ENCODE peak calls at places on chromosomes 6 and 20, in eight cellular contexts. Z is uterus, P is GM23248, I is tibial nerve, S is MM.1S, X is neuronal stem cell, C is SK-N-SH, J is esophagus muscularis mucosa. L is an unnamed sample. For H3K9me3, the result is how much of the 10 kb centered on the place peaks cover.

GRCh38 chr6:163776549-163777378 is 362.2 kb downstream of the QKI start:
- DNase-seq in S (no peak), X (no peak), P (no peak), Z (no peak), I (no peak), J (no peak), C (no peak), L (no peak)

GRCh38 chr6:42370323-42370985 is 81.3 kb downstream of the TRERF1 start:
- DNase-seq in Z (no peak), P (no peak), J (no peak), C (no peak), X (no peak), S (no peak), I (no peak), L (no peak)

GRCh38 chr6:39488255-39488881 is 165.9 kb upstream of the KCNK16 start:
- DNase-seq in I (no peak), P (no peak), Z (no peak), C (no peak), X (no peak), S (no peak), J (no peak), L (no peak)

GRCh38 chr6:35776364-35777215 is at the start of gene CLPSL2:
- DNase-seq in P (peak), J (no peak), X (no peak), C (peak), S (no peak), Z (no peak), I (no peak), L (no peak)

GRCh38 chr6:150914372-150914771 is 48.9 kb downstream of the MTHFD1L start:
- DNase-seq in I (no peak), J (no peak), C (no peak), Z (no peak), P (no peak), S (no peak), X (no peak), L (no peak)

GRCh38 chr6:10399451-10399850 is 15.4 kb downstream of the TFAP2A start:
- DNase-seq in C (no peak), J (no peak), I (no peak), X (no peak), S (no peak), P (no peak), Z (no peak), L (no peak)

GRCh38 chr6:21149460-21149859 is 444.1 kb upstream of the SOX4 start:
- DNase-seq in J (no peak), S (no peak), I (no peak), C (no peak), Z (no peak), X (no peak), P (peak), L (no peak)

GRCh38 chr20:63657937-63658748 is at the start of gene RTEL1:
- DNase-seq in P (peak), J (peak), C (peak), I (peak), S (peak), Z (peak), X (peak), L (peak)

GRCh38 chr6:109008537-109008950 is 86.1 kb downstream of the SESN1 start:
- DNase-seq in S (no peak), C (no peak), I (no peak), Z (no peak), X (no peak), P (peak), J (no peak), L (no peak)

GRCh38 chr6:42961020-42961470 is 491 bp downstream of the GNMT start:
- DNase-seq in X (no peak), C (no peak), P (no peak), I (no peak), Z (no peak), J (no peak), S (no peak), L (no peak)

GRCh38 chr6:158560787-158561246 is 926 bp downstream of the TMEM181 start:
- DNase-seq in I (no peak), J (no peak), Z (no peak), X (no peak), C (peak), S (no peak), P (peak), L (peak)

GRCh38 chr6:125986956-125987617 is 747 bp downstream of the TRMT11 start:
- DNase-seq in I (no peak), C (peak), X (no peak), J (no peak), S (peak), P (peak), Z (no peak), L (no peak)

GRCh38 chr6:42292002-42292735 is 74.5 kb upstream of the MRPS10 start:
- DNase-seq in C (no peak), S (no peak), I (no peak), P (peak), J (no peak), X (no peak), Z (no peak), L (no peak)

GRCh38 chr6:34572021-34572420 is 15.9 kb upstream of the SPDEF start:
- DNase-seq in P (no peak), S (no peak), C (no peak), J (no peak), X (no peak), Z (no peak), I (no peak), L (no peak)

GRCh38 chr6:31083742-31084354 is 28.5 kb downstream of the C6orf15 start:
- DNase-seq in P (peak), J (no peak), S (no peak), C (no peak), X (peak), I (no peak), Z (no peak), L (no peak)

GRCh38 chr6:35673755-35674154 is 15.0 kb downstream of the FKBP5 start:
- DNase-seq in C (no peak), X (no peak), S (no peak), Z (no peak), I (no peak), P (no peak), J (no peak), L (no peak)

GRCh38 chr20:41124451-41125094 is 12.8 kb upstream of the PLCG1 start:
- DNase-seq in I (no peak), S (no peak), X (no peak), J (peak), Z (no peak), P (no peak), C (no peak), L (no peak)

GRCh38 chr6:146544783-146545182 is 1.1 kb downstream of the RAB32 start:
- DNase-seq in S (no peak), Z (no peak), P (peak), X (no peak), I (no peak), C (no peak), J (no peak), L (no peak)

GRCh38 chr6:105199711-105200110 is 19.9 kb upstream of the POPDC3 start:
- DNase-seq in I (no peak), C (no peak), P (no peak), X (no peak), S (no peak), Z (no peak), J (no peak), L (no peak)

GRCh38 chr6:134534708-134535149 is 216.8 kb upstream of the SGK1 start:
- DNase-seq in C (no peak), Z (no peak), X (no peak), S (no peak), J (no peak), I (no peak), P (peak), L (no peak)

GRCh38 chr6:27902335-27903314 is 9.6 kb downstream of the OR2B2 start:
- DNase-seq in I (peak), J (peak), S (peak), Z (peak), C (peak), P (peak), X (peak), L (peak)

GRCh38 chr6:130934848-130935585 is 107.8 kb downstream of the SMLR1 start:
- DNase-seq in C (no peak), S (no peak), Z (no peak), P (peak), J (no peak), I (no peak), X (no peak), L (no peak)

GRCh38 chr6:53461041-53461656 is 83.8 kb downstream of the GCLC start:
- DNase-seq in C (no peak), I (no peak), X (no peak), P (peak), Z (no peak), J (no peak), S (no peak), L (no peak)

GRCh38 chr20:6265204-6265904 is 142.5 kb upstream of the FERMT1 start:
- DNase-seq in C (peak), S (peak), X (no peak), P (peak), I (no peak), J (no peak), Z (no peak), L (no peak)

GRCh38 chr6:88380083-88380482 is 213.9 kb upstream of the CNR1 start:
- DNase-seq in I (peak), C (peak), P (peak), S (no peak), Z (peak), J (no peak), X (no peak), L (no peak)

GRCh38 chr6:8182209-8182845 is 80.0 kb upstream of the EEF1E1 start:
- DNase-seq in P (peak), X (no peak), S (no peak), I (no peak), C (no peak), J (no peak), Z (no peak), L (no peak)

GRCh38 chr6:361411-362132 is 30.0 kb upstream of the IRF4 start:
- DNase-seq in J (no peak), S (no peak), P (no peak), I (no peak), Z (no peak), X (no peak), C (no peak), L (no peak)
- H3K9me3 ChIP-seq in J (under half), S (under half), P (under half), I (under half), Z (under half), X (under half), C (under half), L (under half)

DNA sequence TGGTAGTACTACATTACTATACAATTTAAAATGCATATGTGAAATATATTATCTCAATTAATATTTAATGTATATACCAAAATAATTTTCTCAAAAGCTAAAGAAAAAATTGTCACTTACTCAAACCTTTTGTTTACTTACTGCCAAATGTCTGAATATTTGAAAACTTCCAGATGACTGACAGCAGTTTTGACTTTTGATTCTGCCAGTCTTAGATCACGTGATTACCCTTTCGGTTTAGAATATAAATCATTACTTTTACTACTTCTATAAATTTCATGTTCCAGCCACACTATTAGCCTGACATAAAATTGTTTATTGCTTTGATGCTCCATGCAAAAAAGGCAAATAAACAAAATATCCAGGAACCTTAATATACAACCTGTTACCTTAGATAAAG is 680.7 kb upstream of the ID4 start:
- DNase-seq in Z (no peak), I (no peak), J (no peak), P (no peak), X (no peak), S (no peak), C (no peak), L (no peak)
- H3K9me3 ChIP-seq in Z (under half), I (under half), J (under half), P (under half), X (under half), S (under half), C (under half), L (under half)

DNA sequence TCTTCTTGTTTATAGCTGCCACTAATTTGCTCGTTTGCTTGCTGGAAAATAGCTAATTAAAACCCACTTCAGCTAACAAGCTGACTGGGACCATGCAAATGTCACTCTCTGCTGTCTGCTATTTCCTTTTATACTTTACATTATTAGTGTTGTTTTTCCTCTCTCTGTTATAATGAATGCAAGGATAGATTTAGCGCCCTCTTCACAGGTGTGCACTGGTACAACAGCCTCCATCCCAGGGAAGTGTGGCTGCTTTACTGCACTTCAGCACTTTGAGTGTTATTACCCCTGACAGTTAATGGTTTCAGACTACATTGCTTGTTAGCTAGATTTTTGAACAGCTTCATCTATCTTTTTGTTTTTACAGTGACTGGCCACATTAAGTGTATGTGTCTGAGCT is 405.7 kb downstream of the RNF144B start:
- DNase-seq in I (no peak), X (no peak), Z (no peak), C (no peak), P (no peak), J (no peak), S (no peak), L (no peak)
- H3K9me3 ChIP-seq in I (under half), X (under half), Z (under half), C (under half), P (under half), J (under half), S (under half), L (under half)

GRCh38 chr20:44836596-44837120 is 26.3 kb upstream of the RIMS4 start:
- DNase-seq in S (no peak), Z (no peak), C (no peak), X (no peak), J (peak), P (no peak), I (no peak), L (no peak)

GRCh38 chr20:44841955-44842354 is 31.6 kb upstream of the RIMS4 start:
- DNase-seq in Z (no peak), S (no peak), J (peak), I (no peak), P (no peak), C (no peak), X (no peak), L (no peak)

GRCh38 chr20:44837949-44838348 is 27.6 kb upstream of the RIMS4 start:
- DNase-seq in S (no peak), C (no peak), X (no peak), P (no peak), I (no peak), J (peak), Z (no peak), L (no peak)

GRCh38 chr20:44835661-44836221 is 25.4 kb upstream of the RIMS4 start:
- DNase-seq in P (no peak), S (no peak), Z (no peak), X (no peak), I (no peak), C (no peak), J (peak), L (no peak)

DNA sequence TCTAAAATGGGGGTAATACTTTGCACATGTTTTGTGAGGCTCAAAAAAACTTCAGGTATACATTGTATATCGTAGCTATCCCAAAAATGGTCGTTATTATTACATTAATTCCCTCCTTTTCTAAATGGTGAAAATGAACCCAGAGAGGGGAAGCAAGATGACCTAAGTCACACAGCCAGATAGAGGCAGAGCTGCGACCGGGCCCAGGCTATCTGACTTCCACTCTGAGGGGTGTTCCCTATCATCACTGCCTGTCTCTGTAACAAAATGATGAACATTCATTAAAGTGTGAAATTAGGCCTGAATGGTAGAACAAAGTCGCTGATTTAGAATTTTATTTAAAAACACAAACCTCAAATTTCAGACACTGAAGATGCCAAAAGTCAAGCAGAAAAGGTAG is 29.1 kb upstream of the RIMS4 start:
- DNase-seq in C (no peak), J (peak), X (no peak), S (no peak), P (no peak), I (no peak), Z (no peak), L (no peak)
- H3K9me3 ChIP-seq in C (under half), J (under half), X (under half), S (under half), P (under half), I (under half), Z (under half), L (under half)

GRCh38 chr20:31475032-31475431 is at the start of the genes DEFB124 and REM1:
- DNase-seq in C (peak), Z (peak), X (no peak), I (no peak), J (no peak), P (no peak), S (peak), L (peak)

GRCh38 chr20:31474097-31474436 is 860 bp downstream of the DEFB124 start:
- DNase-seq in P (no peak), C (no peak), J (no peak), S (peak), I (no peak), X (no peak), Z (no peak), L (no peak)

GRCh38 chr20:31472395-31473330 is 2.3 kb downstream of the DEFB124 start:
- DNase-seq in C (no peak), X (no peak), J (no peak), I (no peak), Z (no peak), S (no peak), P (peak), L (no peak)

GRCh38 chr20:31475472-31476312 is 604 bp downstream of the REM1 start:
- DNase-seq in S (no peak), Z (no peak), P (no peak), X (no peak), J (no peak), C (no peak), I (no peak), L (peak)

DNA sequence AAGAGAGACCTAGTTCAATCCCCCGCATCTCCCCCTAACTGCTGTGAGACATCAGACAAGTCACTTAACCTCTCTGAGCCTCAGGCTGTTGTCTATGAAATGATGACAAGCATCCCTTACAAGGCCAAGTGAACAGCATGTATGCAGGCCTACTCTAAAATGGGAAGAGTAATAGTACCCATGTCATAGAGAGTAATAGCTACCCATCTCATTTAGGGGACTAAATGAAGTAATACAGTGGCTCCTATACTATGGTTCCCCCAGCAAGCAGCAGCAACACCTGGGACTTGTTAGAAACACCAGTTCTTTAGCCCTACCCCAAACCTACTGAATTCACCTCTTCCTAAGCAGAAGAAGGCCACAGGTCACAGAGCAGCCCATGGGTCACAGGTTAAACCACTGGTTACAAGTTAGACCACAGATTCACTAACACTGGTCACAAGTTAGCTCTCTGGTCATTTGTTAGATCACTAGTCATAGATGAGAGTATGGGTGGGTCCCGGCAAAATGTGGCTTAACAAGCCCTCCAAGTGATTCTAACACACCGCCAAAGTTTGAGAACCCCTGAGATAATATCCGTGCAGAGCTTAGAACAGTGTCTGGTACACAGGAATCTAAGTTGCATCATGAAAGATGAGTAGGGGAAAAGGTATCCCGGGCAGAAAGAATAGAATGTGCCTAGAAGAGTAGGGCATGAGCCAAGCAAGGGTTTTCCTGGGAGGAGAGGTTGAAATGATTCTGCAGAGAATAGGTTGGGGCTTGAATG is 1.4 kb downstream of the DEFB124 start:
- DNase-seq in P (peak), S (no peak), C (no peak), Z (no peak), I (no peak), J (no peak), X (no peak), L (no peak)
- H3K9me3 ChIP-seq in P (under half), S (under half), C (under half), Z (under half), I (under half), J (under half), X (under half), L (under half)

DNA sequence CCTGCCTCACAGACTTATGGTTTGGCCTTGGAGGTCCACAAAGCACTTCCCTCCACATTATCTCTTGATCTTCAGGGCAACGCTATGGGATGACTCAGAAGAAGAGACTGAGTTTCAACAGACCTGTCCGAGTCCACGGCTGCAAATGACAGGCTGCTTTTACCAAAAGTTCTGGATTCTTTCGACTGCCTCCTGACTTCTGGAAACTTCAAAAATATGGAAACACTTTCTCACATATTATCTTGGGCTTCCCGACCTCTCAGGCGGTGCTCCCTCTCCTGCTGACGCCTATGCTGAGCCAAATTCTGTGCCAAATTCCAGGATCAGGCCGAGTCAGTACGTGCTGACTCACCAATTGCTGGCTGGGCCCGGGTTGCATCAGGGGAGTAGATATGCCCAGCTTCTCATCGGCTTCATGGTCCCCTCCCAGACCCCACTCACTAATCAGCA is 190.2 kb downstream of the BMP7 start:
- DNase-seq in P (peak), Z (no peak), X (no peak), S (no peak), I (no peak), C (no peak), J (no peak), L (no peak)
- H3K9me3 ChIP-seq in P (under half), Z (under half), X (under half), S (under half), I (under half), C (under half), J (under half), L (under half)

GRCh38 chr20:31368301-31368700 is at the start of gene DEFB118:
- DNase-seq in I (no peak), X (no peak), Z (no peak), J (no peak), C (no peak), P (no peak), S (no peak), L (no peak)

DNA sequence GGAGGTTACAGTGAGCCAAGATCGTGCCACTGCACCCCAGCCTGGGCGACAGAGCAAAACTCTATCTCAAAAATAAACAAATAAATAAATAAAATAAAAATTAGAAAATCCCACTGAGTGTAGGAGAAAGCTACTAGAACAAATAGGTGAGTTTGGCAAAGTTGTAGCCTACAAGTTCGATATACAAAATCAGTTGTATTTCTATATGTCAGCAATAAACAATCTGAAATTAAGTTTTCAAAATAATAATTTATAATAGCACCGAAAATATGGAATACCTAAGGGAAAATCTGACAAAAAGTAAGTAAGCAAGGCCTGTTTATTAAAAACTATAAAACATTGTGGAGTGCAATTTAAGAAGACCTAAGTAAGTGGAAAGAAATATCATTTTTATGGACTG is 5.1 kb upstream of the DEFB118 start:
- DNase-seq in Z (no peak), I (no peak), J (no peak), X (no peak), S (no peak), P (no peak), C (no peak), L (no peak)
- H3K9me3 ChIP-seq in Z (under half), I (under half), J (under half), X (under half), S (under half), P (under half), C (under half), L (under half)

L was measured in upper lobe of left lung.